ENCODE peak calls at places on chromosomes 1 and 21, in seven cellular contexts. G is fibroblast of pulmonary artery; Q is A549; K is right atrium auricular region; R is fibroblast of mammary gland; Z is CD8-positive, alpha-beta T cell; B is coronary artery. C is an unnamed sample.

GRCh38 chr21:41710823-41711160 is 56.1 kb downstream of the RIPK4 start:
- DNase-seq in G (no peak), Z (no peak), Q (no peak), R (no peak), B (no peak), K (no peak), C (no peak)

GRCh38 chr1:37636435-37636834 is 1.7 kb upstream of the RSPO1 start:
- DNase-seq in Q (no peak), R (no peak), G (no peak), B (no peak), Z (no peak), K (no peak), C (no peak)

GRCh38 chr1:70745199-70745598 is 302.4 kb downstream of the PTGER3 start:
- DNase-seq in Z (no peak), G (peak; percentile 2), Q (no peak), R (peak; percentile 21), K (no peak), B (no peak), C (peak; percentile 70)

GRCh38 chr1:63082754-63083153 is 239.6 kb upstream of the FOXD3 start:
- DNase-seq in R (no peak), K (no peak), G (no peak), Z (no peak), B (no peak), Q (no peak), C (peak; percentile 39)

GRCh38 chr1:9039761-9040658 is 13.8 kb upstream of the SLC2A7 start:
- DNase-seq in Z (no peak), Q (no peak), R (no peak), G (no peak), K (no peak), B (no peak), C (no peak)

GRCh38 chr1:161772397-161772796 is 6.3 kb downstream of the ATF6 start:
- DNase-seq in R (no peak), Q (no peak), B (no peak), K (no peak), Z (no peak), G (peak; percentile 72), C (no peak)

GRCh38 chr1:246383217-246383616 is 123.9 kb downstream of the SMYD3 start:
- DNase-seq in Q (no peak), Z (no peak), R (peak; percentile 15), K (no peak), G (no peak), B (no peak), C (no peak)

GRCh38 chr1:156479093-156480014 is 21.2 kb downstream of the MEF2D start:
- DNase-seq in B (no peak), Z (no peak), G (no peak), K (no peak), Q (no peak), R (no peak), C (no peak)

GRCh38 chr1:196558424-196558823 is 49.8 kb downstream of the KCNT2 start:
- DNase-seq in B (no peak), Q (peak; percentile 59), Z (no peak), K (no peak), G (peak; percentile 89), R (peak; percentile 86), C (peak; percentile 42)

GRCh38 chr1:224700915-224701531 is 84.9 kb downstream of the CNIH3 start:
- DNase-seq in G (peak; percentile 25), R (peak; percentile 42), Z (no peak), B (no peak), Q (peak; percentile 24), K (no peak), C (peak; percentile 67)

GRCh38 chr1:28885982-28886730 is 28.2 kb upstream of the EPB41 start:
- DNase-seq in G (no peak), K (no peak), Q (no peak), Z (no peak), R (no peak), B (no peak), C (peak; percentile 53)
- H3K4me3 ChIP-seq in G (no peak overlapping the region), K (no peak overlapping the region), Q (peak overlapping the region; percentile 89), Z (peak overlapping the region; percentile 93), R (no peak overlapping the region), B (peak overlapping the region; percentile 90), C (peak overlapping the region; percentile 98)

GRCh38 chr1:17780916-17781315 is 25.8 kb downstream of the ACTL8 start:
- DNase-seq in B (no peak), Q (no peak), K (no peak), G (no peak), Z (no peak), R (no peak), C (no peak)
- H3K4me3 ChIP-seq in B (no peak overlapping the region), Q (no peak overlapping the region), K (no peak overlapping the region), G (no peak overlapping the region), Z (no peak overlapping the region), R (no peak overlapping the region), C (no peak overlapping the region)

DNA sequence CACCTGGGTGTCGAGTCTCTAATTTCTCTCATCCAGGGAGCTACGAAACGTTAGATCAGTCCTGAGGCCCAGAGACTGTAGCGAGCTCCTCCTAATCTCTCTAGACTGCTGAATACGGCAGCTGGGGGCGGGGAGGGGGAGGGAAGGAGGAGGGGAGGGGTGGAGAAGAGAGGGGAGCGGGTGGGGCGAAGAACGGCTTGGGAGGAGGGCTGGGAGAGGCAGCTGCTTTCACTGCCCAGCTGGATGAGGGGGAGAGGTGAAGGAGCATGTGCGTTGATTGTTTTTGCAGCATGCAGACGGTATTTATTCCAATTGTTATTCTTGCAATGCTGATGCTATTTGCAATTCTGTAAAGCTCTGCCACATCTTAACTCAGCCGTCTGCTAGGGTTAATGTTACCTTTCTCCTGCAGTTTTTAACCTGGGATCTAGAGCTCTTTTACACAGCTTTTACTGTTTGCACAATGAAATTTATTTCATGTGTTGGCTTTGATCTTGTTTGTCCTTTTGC is 790 bp downstream of the DNAJC6 start:
- DNase-seq in Z (no peak), K (no peak), G (no peak), Q (peak; percentile 4), B (no peak), R (no peak), C (no peak)
- H3K4me3 ChIP-seq in Z (no peak overlapping the region), K (peak overlapping the region; percentile 41), G (no peak overlapping the region), Q (peak overlapping the region; percentile 48), B (peak overlapping the region; percentile 64), R (no peak overlapping the region), C (peak overlapping the region; percentile 32)

GRCh38 chr1:43981636-43982035 is 2.6 kb downstream of the B4GALT2 start:
- DNase-seq in Q (no peak), K (no peak), R (no peak), B (no peak), Z (no peak), G (no peak), C (no peak)
- H3K4me3 ChIP-seq in Q (no peak overlapping the region), K (no peak overlapping the region), R (no peak overlapping the region), B (no peak overlapping the region), Z (no peak overlapping the region), G (no peak overlapping the region), C (no peak overlapping the region)

DNA sequence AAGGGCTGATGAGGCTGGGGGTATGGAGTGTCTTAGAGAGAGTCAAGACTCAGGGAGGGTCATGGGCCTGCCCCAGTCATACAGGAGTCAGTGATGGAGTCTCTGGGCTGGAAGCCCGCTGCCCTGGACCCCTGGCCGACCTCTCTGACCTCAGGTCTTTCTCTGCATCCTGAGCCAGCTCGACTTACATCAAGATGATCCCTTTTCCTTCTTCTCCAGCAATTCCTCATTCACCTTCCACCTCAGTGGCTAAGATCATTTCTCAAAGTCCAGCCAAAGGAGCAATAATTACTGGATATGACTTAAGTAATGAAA is 308.6 kb downstream of the MATN1 start:
- DNase-seq in Z (no peak), Q (no peak), G (no peak), R (no peak), K (peak; percentile 18), B (no peak), C (no peak)
- H3K4me3 ChIP-seq in Z (no peak overlapping the region), Q (no peak overlapping the region), G (no peak overlapping the region), R (no peak overlapping the region), K (no peak overlapping the region), B (no peak overlapping the region), C (no peak overlapping the region)

DNA sequence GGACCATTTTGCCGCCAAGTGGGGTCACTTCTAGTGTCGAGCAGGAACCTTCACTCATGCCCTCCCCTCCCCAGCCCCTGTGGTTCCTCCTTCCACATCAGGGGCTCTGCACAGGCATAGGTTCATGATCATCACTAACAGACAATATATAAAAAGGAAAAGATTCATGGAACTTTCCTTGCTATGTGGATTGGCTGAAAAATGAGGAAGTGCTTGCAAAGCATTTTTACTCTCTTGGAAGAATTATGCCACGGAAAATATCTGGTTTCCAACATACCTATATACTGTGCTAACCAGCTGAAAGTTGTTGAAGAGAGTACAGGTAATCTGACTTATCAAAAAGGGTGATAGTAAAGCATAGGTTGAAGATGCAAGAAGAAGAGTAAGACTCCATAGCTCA is 1.3 kb upstream of the PGBD5 start:
- DNase-seq in Z (no peak), K (no peak), B (no peak), R (no peak), G (no peak), Q (no peak), C (no peak)
- H3K4me3 ChIP-seq in Z (no peak overlapping the region), K (no peak overlapping the region), B (no peak overlapping the region), R (no peak overlapping the region), G (no peak overlapping the region), Q (no peak overlapping the region), C (no peak overlapping the region)

GRCh38 chr1:182431278-182431677 is 18.7 kb upstream of the RGSL1 start:
- DNase-seq in R (no peak), Z (no peak), K (no peak), Q (no peak), G (no peak), B (no peak), C (no peak)

GRCh38 chr1:182428043-182428442 is 21.9 kb upstream of the RGSL1 start:
- DNase-seq in B (no peak), R (no peak), K (no peak), Z (no peak), G (no peak), Q (no peak), C (no peak)

GRCh38 chr1:182430263-182431068 is 19.5 kb upstream of the RGSL1 start:
- DNase-seq in K (no peak), B (no peak), G (peak; percentile 25), Q (no peak), R (no peak), Z (peak; percentile 1), C (no peak)

GRCh38 chr1:182426442-182427430 is 23.2 kb upstream of the RGSL1 start:
- DNase-seq in R (no peak), K (no peak), B (no peak), G (no peak), Q (no peak), Z (no peak), C (no peak)
- H3K4me3 ChIP-seq in R (no peak overlapping the region), K (no peak overlapping the region), B (no peak overlapping the region), G (no peak overlapping the region), Q (no peak overlapping the region), Z (no peak overlapping the region), C (no peak overlapping the region)